ENCODE peak calls at places on chromosome 6, in nine cellular contexts. B is GM12865, D is stomach, I is AG09309, K is ascending aorta, U is dorsolateral prefrontal cortex, R is RWPE1, F is fibroblast of lung, G is fibroblast of mammary gland. Q is an unnamed sample.

GRCh38 chr6:71197267-71197666 is 91.3 kb upstream of the OGFRL1 start:
- DNase-seq in B (no peak), D (no peak), I (peak; percentile 72), K (no peak), U (no peak), R (no peak), F (peak; percentile 9), G (peak; percentile 44), Q (peak; percentile 8)

GRCh38 chr6:39228992-39229767 is at the start of gene KCNK5:
- DNase-seq in B (peak; percentile 36), D (peak; percentile 89), I (no peak), K (no peak), U (peak; percentile 61), R (peak; percentile 87), F (peak; percentile 48), G (peak; percentile 45), Q (peak; percentile 7)

GRCh38 chr6:23016701-23017100 is 447.3 kb downstream of the HDGFL1 start:
- DNase-seq in B (no peak), D (no peak), I (no peak), K (no peak), U (no peak), R (no peak), F (peak; percentile 20), G (no peak), Q (no peak)

GRCh38 chr6:112311950-112312547 is 35.1 kb upstream of the RFPL4B start:
- DNase-seq in B (peak; percentile 25), D (no peak), I (no peak), K (no peak), U (no peak), R (peak; percentile 39), F (peak; percentile 66), G (peak; percentile 57), Q (peak; percentile 55)

GRCh38 chr6:111804627-111805235 is 68.5 kb downstream of the FYN start:
- DNase-seq in B (peak; percentile 86), D (peak; percentile 36), I (peak; percentile 75), K (no peak), U (no peak), R (no peak), F (peak; percentile 92), G (peak; percentile 78), Q (peak; percentile 97)

GRCh38 chr6:21587925-21588811 is 5.4 kb upstream of the SOX4 start:
- DNase-seq in B (peak; percentile 81), D (peak; percentile 57), I (no peak), K (no peak), U (peak; percentile 66), R (peak; percentile 14), F (peak; percentile 68), G (peak; percentile 52), Q (peak; percentile 64)

GRCh38 chr6:16594849-16595248 is 166.4 kb downstream of the ATXN1 start:
- DNase-seq in B (peak; percentile 36), D (no peak), I (no peak), K (no peak), U (no peak), R (no peak), F (no peak), G (no peak), Q (no peak)

GRCh38 chr6:53376661-53377226 is 28.0 kb upstream of the ELOVL5 start:
- DNase-seq in B (no peak), D (no peak), I (no peak), K (no peak), U (no peak), R (no peak), F (no peak), G (no peak), Q (no peak)

GRCh38 chr6:125255201-125255600 is 46.6 kb downstream of the HDDC2 start:
- DNase-seq in B (no peak), D (no peak), I (no peak), K (no peak), U (no peak), R (no peak), F (peak; percentile 46), G (peak; percentile 63), Q (no peak)

GRCh38 chr6:3751730-3752537 is 421 bp upstream of the PXDC1 start:
- DNase-seq in B (peak; percentile 75), D (peak; percentile 80), I (peak; percentile 69), K (peak; percentile 59), U (peak; percentile 83), R (peak; percentile 82), F (peak; percentile 89), G (peak; percentile 87), Q (peak; percentile 94)
- TF ChIP-seq CTCF in B (peak; percentile 39), D (no peak), I (peak; percentile 37), K (peak; percentile 50), U (peak; percentile 38), R (peak; percentile 65), F (peak; percentile 34), G (peak; percentile 1), Q (peak; percentile 33)

GRCh38 chr6:144993870-144994269 is 708.7 kb downstream of the UTRN start:
- DNase-seq in B (no peak), D (no peak), I (no peak), K (no peak), U (no peak), R (no peak), F (peak; percentile 49), G (peak; percentile 50), Q (peak; percentile 54)

GRCh38 chr6:144999127-144999526 is 714.0 kb downstream of the UTRN start:
- DNase-seq in B (no peak), D (no peak), I (peak; percentile 20), K (no peak), U (no peak), R (no peak), F (no peak), G (peak; percentile 17), Q (no peak)
- TF ChIP-seq CTCF in B (no peak), D (no peak), I (peak; percentile 42), K (no peak), U (no peak), R (no peak), F (peak; percentile 9), G (peak; percentile 13), Q (no peak)

DNA sequence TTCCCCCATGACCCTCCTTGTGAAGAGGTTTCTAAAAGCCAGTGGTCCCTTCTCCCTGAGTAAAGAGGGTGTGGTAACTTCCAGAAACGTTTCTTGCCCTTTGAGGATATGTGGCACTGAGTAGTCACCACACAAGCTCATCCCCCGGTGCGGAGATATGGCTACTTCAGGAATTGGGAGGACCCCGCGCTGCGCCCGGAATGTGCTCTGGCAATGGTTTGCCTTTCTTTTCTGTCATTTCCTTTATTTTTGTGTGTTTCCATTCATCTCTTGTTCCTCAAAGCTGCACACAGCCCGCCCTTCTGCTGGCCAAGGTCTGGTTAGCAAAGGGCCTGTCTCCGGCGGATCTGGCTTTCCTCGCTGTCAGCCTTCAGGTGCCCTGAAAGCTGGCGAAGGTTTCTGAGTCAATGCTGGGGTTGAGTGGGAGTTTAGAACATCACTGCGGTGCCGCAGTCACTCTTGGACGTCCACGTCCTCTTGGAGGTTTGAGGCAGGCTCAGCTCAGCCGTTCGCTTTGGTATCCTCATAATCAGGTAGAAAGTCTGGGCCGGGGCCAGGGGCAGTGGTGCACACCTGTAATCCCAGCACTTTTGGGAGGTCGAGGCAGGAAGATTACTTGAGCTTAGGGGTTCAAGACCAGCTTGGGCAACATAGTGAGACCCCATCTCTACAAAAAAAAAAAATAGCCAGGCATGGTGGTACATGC is 67.2 kb downstream of the TCP11 start:
- DNase-seq in B (no peak), D (no peak), I (no peak), K (no peak), U (no peak), R (no peak), F (no peak), G (no peak), Q (no peak)
- TF ChIP-seq CTCF in B (no peak), D (no peak), I (no peak), K (no peak), U (no peak), R (no peak), F (no peak), G (no peak), Q (no peak)

GRCh38 chr6:50791900-50792508 is 26.7 kb upstream of the TFAP2B start:
- DNase-seq in B (peak; percentile 37), D (no peak), I (peak; percentile 4), K (no peak), U (no peak), R (peak; percentile 45), F (peak; percentile 46), G (peak; percentile 44), Q (peak; percentile 13)
- TF ChIP-seq CTCF in B (peak; percentile 71), D (peak; percentile 47), I (peak; percentile 69), K (no peak), U (peak; percentile 75), R (peak; percentile 77), F (peak; percentile 75), G (peak; percentile 75), Q (peak; percentile 65)

GRCh38 chr6:77468939-77469338 is 5.6 kb upstream of the HTR1B start:
- DNase-seq in B (no peak), D (no peak), I (no peak), K (no peak), U (no peak), R (no peak), F (no peak), G (no peak), Q (no peak)

GRCh38 chr6:77463308-77463880 is at the start of gene HTR1B:
- DNase-seq in B (no peak), D (peak; percentile 55), I (no peak), K (no peak), U (no peak), R (peak; percentile 34), F (no peak), G (no peak), Q (peak; percentile 63)

GRCh38 chr6:77467038-77467437 is 3.7 kb upstream of the HTR1B start:
- DNase-seq in B (no peak), D (no peak), I (no peak), K (no peak), U (no peak), R (no peak), F (peak; percentile 31), G (no peak), Q (peak; percentile 38)

GRCh38 chr6:77463881-77464867 is 883 bp upstream of the HTR1B start:
- DNase-seq in B (no peak), D (no peak), I (no peak), K (no peak), U (peak; percentile 46), R (peak; percentile 41), F (no peak), G (no peak), Q (peak; percentile 35)

DNA sequence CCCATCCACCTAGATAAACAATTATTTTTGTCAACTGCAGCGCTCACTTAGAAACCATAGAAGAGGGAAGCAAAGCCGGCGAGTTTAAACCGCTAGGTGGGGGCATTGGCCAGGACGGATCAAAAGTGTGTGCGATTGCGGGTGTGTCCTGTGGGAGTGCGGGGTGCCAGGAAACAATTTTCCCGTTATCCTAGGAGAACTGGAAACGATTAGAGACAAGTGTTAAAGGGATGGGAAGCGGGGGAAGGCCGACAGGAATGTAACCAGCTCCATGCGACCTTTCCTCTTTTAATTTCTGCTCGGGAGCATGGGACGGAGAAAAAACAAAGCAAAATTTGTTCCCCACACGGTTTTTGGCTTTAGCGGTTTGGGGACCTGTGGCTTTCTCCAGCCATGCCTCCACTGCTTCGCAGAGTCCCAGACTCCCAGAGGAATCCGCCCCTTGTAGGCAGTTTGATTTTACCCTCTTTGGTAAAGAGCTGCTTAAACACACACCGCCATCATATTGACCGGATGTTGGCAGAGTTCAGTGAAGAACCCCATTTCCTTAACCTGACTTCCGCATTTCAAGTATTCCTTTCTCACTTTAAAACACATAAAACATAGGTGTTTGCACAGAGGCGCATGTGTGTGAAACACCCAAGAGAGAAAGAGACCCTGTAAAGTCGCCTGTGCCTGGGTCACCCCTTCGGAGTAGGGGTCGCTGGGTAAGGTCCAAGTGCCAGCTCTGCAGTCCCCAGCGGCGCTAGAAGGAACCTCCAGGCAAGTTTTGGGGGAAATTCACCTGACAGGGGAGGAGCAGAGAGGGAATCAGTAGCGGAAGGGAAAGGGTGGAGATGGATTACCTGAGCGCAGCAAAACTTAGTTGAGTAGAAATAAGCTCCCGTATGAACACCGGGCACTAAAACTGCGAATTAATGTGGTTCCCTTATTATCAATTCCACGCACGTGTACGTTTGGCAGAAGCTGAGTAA is 3.1 kb upstream of the HTR1B start:
- DNase-seq in B (peak; percentile 80), D (peak; percentile 61), I (no peak), K (no peak), U (peak; percentile 57), R (peak; percentile 55), F (peak; percentile 68), G (peak; percentile 76), Q (peak; percentile 79)
- TF ChIP-seq CTCF in B (peak; percentile 78), D (peak; percentile 53), I (peak; percentile 82), K (no peak), U (peak; percentile 46), R (peak; percentile 83), F (peak; percentile 82), G (peak; percentile 93), Q (peak; percentile 86)